ENCODE peak calls at places on chromosome 4, in four cellular contexts. One of them, this sample, is unnamed.
A peak's percentile ranks its signal among the peaks of the same experiment; 100 is the strongest.

GRCh38 chr4:20354120-20354519 is 102.4 kb downstream of the SLIT2 start:
- DNase-seq in fibroblast of pulmonary artery: no peak
- DNase-seq in neuronal stem cell: peak; percentile 48
- DNase-seq in cardiac muscle cell: peak; percentile 17
- DNase-seq in this sample: no peak

GRCh38 chr4:55754754-55755350 is 64.7 kb upstream of the EXOC1L start:
- DNase-seq in fibroblast of pulmonary artery: peak; percentile 83
- DNase-seq in cardiac muscle cell: no peak
- DNase-seq in neuronal stem cell: no peak
- DNase-seq in this sample: no peak

GRCh38 chr4:103928370-103928769 is 208.6 kb upstream of the TACR3 start:
- DNase-seq in neuronal stem cell: no peak
- DNase-seq in fibroblast of pulmonary artery: no peak
- DNase-seq in cardiac muscle cell: no peak
- DNase-seq in this sample: no peak

GRCh38 chr4:28686618-28687017 is 1826.0 kb downstream of the STIM2 start:
- DNase-seq in fibroblast of pulmonary artery: peak; percentile 33
- DNase-seq in neuronal stem cell: no peak
- DNase-seq in cardiac muscle cell: peak; percentile 68
- DNase-seq in this sample: no peak

GRCh38 chr4:96305030-96305429 is 465.1 kb downstream of the PDHA2 start:
- DNase-seq in fibroblast of pulmonary artery: no peak
- DNase-seq in cardiac muscle cell: peak; percentile 7
- DNase-seq in neuronal stem cell: no peak
- DNase-seq in this sample: no peak

GRCh38 chr4:89823416-89823815 is 13.5 kb downstream of the SNCA start:
- DNase-seq in cardiac muscle cell: no peak
- DNase-seq in fibroblast of pulmonary artery: peak; percentile 80
- DNase-seq in neuronal stem cell: no peak
- DNase-seq in this sample: no peak

GRCh38 chr4:88706574-88706973 is 8.9 kb upstream of the NAP1L5 start:
- DNase-seq in cardiac muscle cell: peak; percentile 74
- DNase-seq in fibroblast of pulmonary artery: peak; percentile 80
- DNase-seq in neuronal stem cell: no peak
- DNase-seq in this sample: no peak

GRCh38 chr4:186844059-186844681 is 120.5 kb upstream of the FAT1 start:
- DNase-seq in fibroblast of pulmonary artery: peak; percentile 72
- DNase-seq in cardiac muscle cell: no peak
- DNase-seq in neuronal stem cell: peak; percentile 69
- DNase-seq in this sample: no peak

GRCh38 chr4:88599298-88599697 is 7.0 kb downstream of the HERC3 start:
- DNase-seq in neuronal stem cell: no peak
- DNase-seq in fibroblast of pulmonary artery: peak; percentile 62
- DNase-seq in cardiac muscle cell: no peak
- DNase-seq in this sample: no peak

GRCh38 chr4:160319221-160319867 is 1216.5 kb downstream of the RAPGEF2 start:
- DNase-seq in fibroblast of pulmonary artery: peak; percentile 26
- DNase-seq in neuronal stem cell: no peak
- DNase-seq in cardiac muscle cell: no peak
- DNase-seq in this sample: no peak

GRCh38 chr4:77045490-77045889 is 30.3 kb downstream of the CCNI start:
- DNase-seq in fibroblast of pulmonary artery: peak; percentile 45
- DNase-seq in neuronal stem cell: no peak
- DNase-seq in cardiac muscle cell: peak; percentile 23
- DNase-seq in this sample: no peak

GRCh38 chr4:17380347-17380746 is 131.5 kb downstream of the QDPR start:
- DNase-seq in fibroblast of pulmonary artery: no peak
- DNase-seq in cardiac muscle cell: no peak
- DNase-seq in neuronal stem cell: no peak
- DNase-seq in this sample: no peak

GRCh38 chr4:40214038-40214437 is 17.2 kb downstream of the RHOH start:
- DNase-seq in fibroblast of pulmonary artery: no peak
- DNase-seq in cardiac muscle cell: no peak
- DNase-seq in neuronal stem cell: no peak
- DNase-seq in this sample: no peak

GRCh38 chr4:17055788-17056187 is 157.3 kb upstream of the LDB2 start:
- DNase-seq in cardiac muscle cell: no peak
- DNase-seq in neuronal stem cell: no peak
- DNase-seq in fibroblast of pulmonary artery: peak; percentile 89
- DNase-seq in this sample: no peak

GRCh38 chr4:178136736-178137345 is 694.6 kb upstream of the AGA start:
- DNase-seq in neuronal stem cell: no peak
- DNase-seq in cardiac muscle cell: no peak
- DNase-seq in fibroblast of pulmonary artery: no peak
- DNase-seq in this sample: no peak

GRCh38 chr4:117447925-117448324 is 362.5 kb upstream of the TRAM1L1 start:
- DNase-seq in neuronal stem cell: no peak
- DNase-seq in fibroblast of pulmonary artery: no peak
- DNase-seq in cardiac muscle cell: no peak
- DNase-seq in this sample: no peak

GRCh38 chr4:113739197-113739596 is 22.3 kb downstream of the CAMK2D start:
- DNase-seq in neuronal stem cell: no peak
- DNase-seq in fibroblast of pulmonary artery: no peak
- DNase-seq in cardiac muscle cell: no peak
- DNase-seq in this sample: no peak

GRCh38 chr4:10384974-10385373 is 72.3 kb downstream of the ZNF518B start:
- DNase-seq in fibroblast of pulmonary artery: no peak
- DNase-seq in neuronal stem cell: no peak
- DNase-seq in cardiac muscle cell: no peak
- DNase-seq in this sample: no peak

GRCh38 chr4:138243369-138243768 is 1.2 kb upstream of the SLC7A11 start:
- DNase-seq in fibroblast of pulmonary artery: no peak
- DNase-seq in cardiac muscle cell: no peak
- DNase-seq in neuronal stem cell: no peak
- DNase-seq in this sample: no peak

GRCh38 chr4:48898733-48899431 is 7.7 kb downstream of the OCIAD2 start:
- DNase-seq in fibroblast of pulmonary artery: peak; percentile 47
- DNase-seq in neuronal stem cell: no peak
- DNase-seq in cardiac muscle cell: no peak
- DNase-seq in this sample: no peak

GRCh38 chr4:184409911-184410692 is 64.2 kb downstream of the IRF2 start:
- DNase-seq in cardiac muscle cell: no peak
- DNase-seq in neuronal stem cell: no peak
- DNase-seq in fibroblast of pulmonary artery: no peak
- DNase-seq in this sample: no peak

GRCh38 chr4:122874194-122874593 is 47.6 kb downstream of the FGF2 start:
- DNase-seq in fibroblast of pulmonary artery: peak; percentile 93
- DNase-seq in cardiac muscle cell: no peak
- DNase-seq in neuronal stem cell: no peak
- DNase-seq in this sample: no peak

GRCh38 chr4:166078956-166079355 is 205.9 kb downstream of the TLL1 start:
- DNase-seq in fibroblast of pulmonary artery: peak; percentile 39
- DNase-seq in neuronal stem cell: no peak
- DNase-seq in cardiac muscle cell: peak; percentile 51
- DNase-seq in this sample: no peak

GRCh38 chr4:2416564-2417195 is 1.8 kb downstream of the ZFYVE28 start:
- DNase-seq in fibroblast of pulmonary artery: peak; percentile 23
- DNase-seq in cardiac muscle cell: peak; percentile 22
- DNase-seq in neuronal stem cell: peak; percentile 45
- DNase-seq in this sample: no peak

DNA sequence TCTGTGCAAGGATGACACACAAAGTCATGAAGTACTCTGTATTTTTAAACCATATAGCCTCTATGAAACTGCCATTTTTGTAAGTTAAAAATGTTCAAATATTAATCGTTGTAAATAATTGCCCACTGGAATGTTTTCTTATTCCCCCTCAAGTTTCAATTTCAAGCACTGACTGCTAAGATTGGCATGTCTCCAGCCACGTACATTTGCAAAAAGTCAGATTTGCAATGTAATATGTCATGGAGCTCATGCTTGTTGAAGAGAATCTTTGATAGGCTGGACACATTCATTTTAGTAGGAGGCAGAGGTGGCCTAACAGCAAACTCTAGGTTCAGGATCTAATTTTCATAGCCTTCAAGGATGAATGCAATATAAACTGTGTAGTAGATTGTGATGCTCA is 124.6 kb downstream of the CBR4 start:
- DNase-seq in neuronal stem cell: no peak
- DNase-seq in cardiac muscle cell: no peak
- DNase-seq in fibroblast of pulmonary artery: no peak
- DNase-seq in this sample: no peak
- H3K4me3 ChIP-seq in neuronal stem cell: no peak overlapping the region
- H3K4me3 ChIP-seq in cardiac muscle cell: no peak overlapping the region
- H3K4me3 ChIP-seq in fibroblast of pulmonary artery: no peak overlapping the region
- H3K4me3 ChIP-seq in this sample: no peak overlapping the region

GRCh38 chr4:102527695-102528094 is 26.5 kb downstream of the NFKB1 start:
- DNase-seq in cardiac muscle cell: no peak
- DNase-seq in neuronal stem cell: no peak
- DNase-seq in fibroblast of pulmonary artery: no peak
- DNase-seq in this sample: no peak
- H3K4me3 ChIP-seq in cardiac muscle cell: no peak overlapping the region
- H3K4me3 ChIP-seq in neuronal stem cell: no peak overlapping the region
- H3K4me3 ChIP-seq in fibroblast of pulmonary artery: no peak overlapping the region
- H3K4me3 ChIP-seq in this sample: no peak overlapping the region

DNA sequence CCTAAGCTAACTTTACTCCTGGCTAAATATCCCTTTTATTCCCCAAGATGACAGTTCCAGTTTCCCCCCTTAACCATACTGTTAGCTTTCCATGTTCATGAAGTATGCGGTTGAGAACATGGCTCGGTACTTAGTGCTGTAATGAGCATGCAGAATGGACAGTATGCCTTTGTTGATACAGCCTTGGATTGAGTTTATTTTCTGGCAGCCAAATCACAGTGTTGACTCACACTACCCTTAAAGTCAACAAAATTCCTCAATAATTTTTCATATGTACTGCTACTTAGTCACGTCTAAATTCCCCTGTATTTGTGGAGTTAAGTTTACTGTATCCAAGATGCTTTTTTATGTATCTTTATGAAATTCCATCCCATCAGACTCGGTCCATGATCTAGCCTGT is 1.4 kb upstream of the VEGFC start:
- DNase-seq in fibroblast of pulmonary artery: peak; percentile 89
- DNase-seq in cardiac muscle cell: no peak
- DNase-seq in neuronal stem cell: no peak
- DNase-seq in this sample: no peak
- H3K4me3 ChIP-seq in fibroblast of pulmonary artery: no peak overlapping the region
- H3K4me3 ChIP-seq in cardiac muscle cell: no peak overlapping the region
- H3K4me3 ChIP-seq in neuronal stem cell: no peak overlapping the region
- H3K4me3 ChIP-seq in this sample: no peak overlapping the region

GRCh38 chr4:81343536-81343935 is 128.2 kb downstream of the RASGEF1B start:
- DNase-seq in fibroblast of pulmonary artery: no peak
- DNase-seq in neuronal stem cell: no peak
- DNase-seq in cardiac muscle cell: no peak
- DNase-seq in this sample: no peak
- H3K4me3 ChIP-seq in fibroblast of pulmonary artery: no peak overlapping the region
- H3K4me3 ChIP-seq in neuronal stem cell: no peak overlapping the region
- H3K4me3 ChIP-seq in cardiac muscle cell: no peak overlapping the region
- H3K4me3 ChIP-seq in this sample: no peak overlapping the region

GRCh38 chr4:94831607-94832006 is 73.9 kb downstream of the BMPR1B start:
- DNase-seq in neuronal stem cell: no peak
- DNase-seq in fibroblast of pulmonary artery: no peak
- DNase-seq in cardiac muscle cell: no peak
- DNase-seq in this sample: no peak

GRCh38 chr4:94828882-94829281 is 71.1 kb downstream of the BMPR1B start:
- DNase-seq in neuronal stem cell: no peak
- DNase-seq in cardiac muscle cell: no peak
- DNase-seq in fibroblast of pulmonary artery: no peak
- DNase-seq in this sample: no peak

GRCh38 chr4:94833394-94833793 is 75.6 kb downstream of the BMPR1B start:
- DNase-seq in neuronal stem cell: no peak
- DNase-seq in fibroblast of pulmonary artery: no peak
- DNase-seq in cardiac muscle cell: no peak
- DNase-seq in this sample: no peak

GRCh38 chr4:94826206-94826605 is 68.5 kb downstream of the BMPR1B start:
- DNase-seq in neuronal stem cell: no peak
- DNase-seq in cardiac muscle cell: no peak
- DNase-seq in fibroblast of pulmonary artery: peak; percentile 11
- DNase-seq in this sample: no peak

GRCh38 chr4:94827481-94828110 is 69.8 kb downstream of the BMPR1B start:
- DNase-seq in neuronal stem cell: no peak
- DNase-seq in fibroblast of pulmonary artery: peak; percentile 68
- DNase-seq in cardiac muscle cell: no peak
- DNase-seq in this sample: no peak
- H3K4me3 ChIP-seq in neuronal stem cell: no peak overlapping the region
- H3K4me3 ChIP-seq in fibroblast of pulmonary artery: no peak overlapping the region
- H3K4me3 ChIP-seq in cardiac muscle cell: no peak overlapping the region
- H3K4me3 ChIP-seq in this sample: no peak overlapping the region

DNA sequence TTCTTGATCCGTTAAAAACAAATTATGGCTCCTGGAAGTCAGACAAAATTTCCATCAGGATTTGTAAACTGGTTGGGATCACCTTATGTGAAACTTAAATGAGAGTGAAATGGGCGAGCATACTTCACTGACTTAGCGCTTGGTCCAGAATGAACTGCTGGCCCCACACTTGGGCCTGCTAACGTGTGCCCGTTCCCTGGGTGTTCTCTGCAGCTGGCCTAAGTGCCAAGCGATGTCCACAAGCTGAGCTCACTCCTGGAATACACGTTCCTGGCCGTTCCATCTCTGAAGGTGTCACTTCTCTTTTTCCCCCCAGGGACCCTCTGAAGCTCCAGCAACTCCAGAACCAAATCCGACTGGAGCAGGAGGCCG is 132.7 kb downstream of the CBR4 start:
- DNase-seq in neuronal stem cell: no peak
- DNase-seq in fibroblast of pulmonary artery: no peak
- DNase-seq in cardiac muscle cell: no peak
- DNase-seq in this sample: no peak
- H3K4me3 ChIP-seq in neuronal stem cell: peak overlapping the region; percentile 2
- H3K4me3 ChIP-seq in fibroblast of pulmonary artery: no peak overlapping the region
- H3K4me3 ChIP-seq in cardiac muscle cell: no peak overlapping the region
- H3K4me3 ChIP-seq in this sample: peak overlapping the region; percentile 74